ENCODE peak calls at places on chromosome 3, in six cellular contexts. Z is aorta, E is iPS DF 6.9, T is upper lobe of right lung, A is uterus, M is AG09309. W is an unnamed sample.

GRCh38 chr3:4972652-4973643 is 6.3 kb upstream of the BHLHE40 start:
- DNase-seq in M (no peak), Z (no peak), E (no peak), A (no peak), T (no peak), W (no peak)

GRCh38 chr3:127012091-127012490 is 29.2 kb downstream of the PLXNA1 start:
- DNase-seq in T (no peak), M (no peak), Z (no peak), A (no peak), E (no peak), W (no peak)

GRCh38 chr3:101744811-101745210 is 20.4 kb downstream of the CEP97 start:
- DNase-seq in Z (no peak), M (no peak), T (no peak), A (no peak), E (no peak), W (no peak)

GRCh38 chr3:47019201-47019600 is 39.7 kb downstream of the NBEAL2 start:
- DNase-seq in M (no peak), E (no peak), Z (no peak), T (no peak), A (no peak), W (no peak)

GRCh38 chr3:9810357-9810726 is 280 bp downstream of the TTLL3 start:
- DNase-seq in E (no peak), T (no peak), A (no peak), M (no peak), Z (no peak), W (no peak)

GRCh38 chr3:142586803-142587406 is 8.4 kb upstream of the ATR start:
- DNase-seq in A (peak; percentile 29), E (peak; percentile 61), M (peak; percentile 67), Z (no peak), T (no peak), W (no peak)

GRCh38 chr3:98003306-98003969 is 31.2 kb upstream of the RIOX2 start:
- DNase-seq in Z (no peak), M (no peak), T (no peak), A (no peak), E (no peak), W (no peak)

GRCh38 chr3:193851941-193852674 is 259.1 kb downstream of the OPA1 start:
- DNase-seq in Z (no peak), A (no peak), E (no peak), T (no peak), M (no peak), W (no peak)